ENCODE peak calls at places on chromosomes 12 and 14, in seven cellular contexts. P, A, Q, Z, K, H and C are unnamed samples.

GRCh38 chr12:12534975-12535374 is 27.7 kb downstream of the DUSP16 start:
- DNase-seq in A (no peak), Z (no peak), P (no peak), K (no peak), H (no peak), Q (no peak), C (no peak)

GRCh38 chr12:89140580-89141236 is 211.6 kb downstream of the DUSP6 start:
- DNase-seq in K (no peak), A (peak; percentile 52), H (peak; percentile 70), Q (no peak), P (no peak), Z (peak; percentile 59), C (peak; percentile 48)

GRCh38 chr12:121964813-121965643 is 46.6 kb downstream of the CFAP251 start:
- DNase-seq in K (peak; percentile 66), H (peak; percentile 90), P (no peak), Q (no peak), Z (peak; percentile 93), A (peak; percentile 92), C (peak; percentile 99)

GRCh38 chr12:9787340-9787737 is 26.6 kb upstream of the CD69 start:
- DNase-seq in P (no peak), A (peak; percentile 61), H (peak; percentile 33), Q (no peak), Z (peak; percentile 74), K (no peak), C (no peak)

GRCh38 chr12:71161575-71161974 is 3.8 kb upstream of the TSPAN8 start:
- DNase-seq in H (no peak), P (no peak), Q (no peak), K (no peak), Z (no peak), A (no peak), C (peak; percentile 25)

GRCh38 chr14:90522585-90523191 is 125.9 kb downstream of the CALM1 start:
- DNase-seq in H (peak; percentile 66), Z (peak; percentile 59), K (no peak), A (peak; percentile 45), P (no peak), Q (no peak), C (peak; percentile 72)

GRCh38 chr12:118119449-118119879 is 15.7 kb upstream of the VSIG10 start:
- DNase-seq in P (peak; percentile 77), K (no peak), Q (no peak), Z (no peak), A (no peak), H (no peak), C (no peak)

GRCh38 chr14:32370720-32371119 is 41.6 kb downstream of the AKAP6 start:
- DNase-seq in P (no peak), K (peak; percentile 48), A (peak; percentile 82), H (peak; percentile 91), Q (no peak), Z (peak; percentile 86), C (peak; percentile 89)

GRCh38 chr14:24317141-24317927 is 6.0 kb downstream of the LTB4R start:
- DNase-seq in H (peak; percentile 80), Q (peak; percentile 42), Z (peak; percentile 23), P (no peak), K (no peak), A (peak; percentile 9), C (peak; percentile 70)

GRCh38 chr14:68977741-68978549 is 1.2 kb downstream of the ACTN1 start:
- DNase-seq in A (peak; percentile 92), Q (peak; percentile 59), K (peak; percentile 59), P (peak; percentile 80), H (peak; percentile 89), Z (peak; percentile 95), C (peak; percentile 95)

GRCh38 chr14:103101257-103101963 is 6.9 kb downstream of the EXOC3L4 start:
- DNase-seq in Q (no peak), A (no peak), P (no peak), H (no peak), K (no peak), Z (no peak), C (no peak)

GRCh38 chr14:103104389-103104653 is 9.8 kb downstream of the EXOC3L4 start:
- DNase-seq in A (no peak), H (no peak), K (no peak), Q (no peak), P (no peak), Z (no peak), C (no peak)

GRCh38 chr14:103101964-103102688 is 7.6 kb downstream of the EXOC3L4 start:
- DNase-seq in K (no peak), Z (peak; percentile 26), Q (no peak), P (peak; percentile 66), A (no peak), H (no peak), C (no peak)

GRCh38 chr14:103103461-103104388 is 9.2 kb downstream of the EXOC3L4 start:
- DNase-seq in H (peak; percentile 68), A (no peak), Q (no peak), Z (peak; percentile 34), K (no peak), P (peak; percentile 55), C (peak; percentile 69)

GRCh38 chr14:103102689-103103260 is 8.2 kb downstream of the EXOC3L4 start:
- DNase-seq in P (peak; percentile 56), A (no peak), Q (no peak), H (no peak), K (no peak), Z (no peak), C (no peak)
- TF ChIP-seq EZH2 in P (peak; percentile 50), A (peak; percentile 54), Q (no peak), H (no peak), K (peak; percentile 72), Z (no peak), C (no peak)

GRCh38 chr14:21414137-21414631 is 30.4 kb upstream of the SUPT16H start:
- DNase-seq in Z (no peak), Q (no peak), A (no peak), P (no peak), K (no peak), H (no peak), C (no peak)
- TF ChIP-seq EZH2 in Z (no peak), Q (no peak), A (no peak), P (no peak), K (no peak), H (no peak), C (no peak)

GRCh38 chr12:101642115-101643067 is 47.6 kb downstream of the MYBPC1 start:
- DNase-seq in H (no peak), A (no peak), Z (no peak), K (no peak), P (peak; percentile 94), Q (peak; percentile 24), C (no peak)
- TF ChIP-seq EZH2 in H (no peak), A (no peak), Z (no peak), K (no peak), P (no peak), Q (no peak), C (no peak)

DNA sequence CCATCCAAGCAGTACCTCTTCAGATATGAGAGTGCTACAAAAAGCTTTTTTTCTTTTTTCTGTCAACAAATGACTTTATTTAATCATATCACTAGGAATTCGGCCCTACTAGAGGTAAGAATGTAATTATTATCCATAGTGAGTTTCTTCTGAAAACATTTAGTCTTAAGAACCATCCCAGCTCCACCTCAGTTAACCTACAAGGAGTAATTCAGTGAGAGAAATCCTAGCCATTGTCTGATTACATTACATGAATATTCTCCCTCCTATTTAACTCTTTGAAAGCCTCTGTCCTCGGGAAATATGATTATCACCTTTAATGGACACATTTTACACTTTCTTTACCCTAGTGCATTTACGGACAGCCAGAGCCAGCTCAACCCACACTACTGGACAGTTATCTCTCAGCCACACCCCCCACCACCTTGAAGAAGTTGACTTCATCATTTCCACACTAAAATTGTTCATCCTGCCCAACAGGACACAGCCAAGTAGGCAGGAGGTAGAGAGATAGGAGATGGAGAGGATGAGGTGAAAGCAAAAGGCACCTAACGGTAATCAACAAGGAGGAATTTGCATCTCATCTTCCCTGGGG is 1.3 kb downstream of the PPFIA2 start:
- DNase-seq in H (no peak), A (no peak), Z (peak; percentile 0), Q (no peak), P (no peak), K (no peak), C (no peak)
- TF ChIP-seq EZH2 in H (no peak), A (no peak), Z (no peak), Q (no peak), P (no peak), K (no peak), C (no peak)

GRCh38 chr14:51094282-51094821 is 553 bp downstream of the TRIM9 start:
- DNase-seq in H (peak; percentile 30), Z (peak; percentile 7), A (no peak), K (no peak), Q (no peak), P (peak; percentile 60), C (no peak)
- TF ChIP-seq EZH2 in H (no peak), Z (peak; percentile 71), A (peak; percentile 83), K (peak; percentile 71), Q (no peak), P (no peak), C (no peak)

GRCh38 chr14:52950410-52950897 is 396 bp downstream of the FERMT2 start:
- DNase-seq in H (peak; percentile 77), K (no peak), P (peak; percentile 61), Q (peak; percentile 4), Z (no peak), A (peak; percentile 30), C (no peak)
- TF ChIP-seq EZH2 in H (no peak), K (no peak), P (no peak), Q (no peak), Z (no peak), A (no peak), C (no peak)

GRCh38 chr14:102510616-102511520 is 1.3 kb upstream of the ANKRD9 start:
- DNase-seq in Q (peak; percentile 67), Z (no peak), P (peak; percentile 94), K (no peak), H (no peak), A (no peak), C (peak; percentile 42)

GRCh38 chr14:102509744-102510615 is at the start of gene ANKRD9:
- DNase-seq in A (peak; percentile 73), K (no peak), Z (peak; percentile 87), P (peak; percentile 96), Q (peak; percentile 88), H (peak; percentile 97), C (peak; percentile 96)

GRCh38 chr14:102508774-102509743 is 517 bp downstream of the ANKRD9 start:
- DNase-seq in K (no peak), H (peak; percentile 82), Z (peak; percentile 35), P (peak; percentile 42), A (no peak), Q (peak; percentile 67), C (peak; percentile 32)

GRCh38 chr14:102512713-102513373 is 3.3 kb upstream of the ANKRD9 start:
- DNase-seq in A (no peak), Z (no peak), P (no peak), K (no peak), Q (no peak), H (no peak), C (no peak)

GRCh38 chr14:102511538-102511937 is 2.0 kb upstream of the ANKRD9 start:
- DNase-seq in Q (no peak), P (no peak), A (no peak), K (no peak), H (no peak), Z (no peak), C (no peak)
- TF ChIP-seq EZH2 in Q (no peak), P (no peak), A (no peak), K (no peak), H (no peak), Z (no peak), C (no peak)